ENCODE peak calls at places on chromosomes 13 and 19, in four cellular contexts. One of them, this sample, is unnamed.

GRCh38 chr13:65555973-65556372 is 1674.2 kb downstream of the PCDH9 start:
- DNase-seq in H9: no peak
- DNase-seq in H1: no peak
- DNase-seq in mesendoderm: no peak
- DNase-seq in this sample: no peak

GRCh38 chr19:4851551-4852290 is 15.7 kb downstream of the PLIN3 start:
- DNase-seq in H9: peak
- DNase-seq in H1: peak
- DNase-seq in mesendoderm: peak
- DNase-seq in this sample: peak

GRCh38 chr13:104487006-104487405 is 1420.8 kb upstream of the SLC10A2 start:
- DNase-seq in H9: no peak
- DNase-seq in H1: no peak
- DNase-seq in mesendoderm: no peak
- DNase-seq in this sample: no peak

GRCh38 chr13:44404261-44405139 is 30.9 kb downstream of the SERP2 start:
- DNase-seq in H9: peak
- DNase-seq in H1: no peak
- DNase-seq in mesendoderm: peak
- DNase-seq in this sample: no peak

GRCh38 chr13:111082240-111082639 is 32.9 kb upstream of the ARHGEF7 start:
- DNase-seq in H9: no peak
- DNase-seq in H1: no peak
- DNase-seq in mesendoderm: no peak
- DNase-seq in this sample: no peak

GRCh38 chr19:39412867-39413268 is 399 bp downstream of the PLEKHG2 start:
- DNase-seq in H9: no peak
- DNase-seq in H1: no peak
- DNase-seq in mesendoderm: no peak
- DNase-seq in this sample: no peak

GRCh38 chr13:41691276-41691675 is 233.9 kb downstream of the RGCC start:
- DNase-seq in H9: no peak
- DNase-seq in H1: no peak
- DNase-seq in mesendoderm: no peak
- DNase-seq in this sample: no peak

GRCh38 chr13:41767801-41768200 is 193.1 kb downstream of the VWA8 start:
- DNase-seq in H9: no peak
- DNase-seq in H1: no peak
- DNase-seq in mesendoderm: no peak
- DNase-seq in this sample: peak

GRCh38 chr13:66210677-66211076 is 1019.5 kb downstream of the PCDH9 start:
- DNase-seq in H9: no peak
- DNase-seq in H1: no peak
- DNase-seq in mesendoderm: no peak
- DNase-seq in this sample: peak

GRCh38 chr13:53417601-53418000 is 389.0 kb downstream of the OLFM4 start:
- DNase-seq in H9: no peak
- DNase-seq in H1: no peak
- DNase-seq in mesendoderm: no peak
- DNase-seq in this sample: no peak

GRCh38 chr13:97631158-97631557 is 197.2 kb downstream of the RAP2A start:
- DNase-seq in H9: peak
- DNase-seq in H1: no peak
- DNase-seq in mesendoderm: peak
- DNase-seq in this sample: no peak

GRCh38 chr19:45764947-45765346 is 4.1 kb downstream of the SIX5 start:
- DNase-seq in H9: no peak
- DNase-seq in H1: no peak
- DNase-seq in mesendoderm: peak
- DNase-seq in this sample: no peak

GRCh38 chr19:15680478-15680877 is 7.6 kb downstream of the CYP4F12 start:
- DNase-seq in H9: no peak
- DNase-seq in H1: no peak
- DNase-seq in mesendoderm: no peak
- DNase-seq in this sample: no peak

GRCh38 chr19:30088567-30088966 is 146.5 kb downstream of the URI1 start:
- DNase-seq in H9: no peak
- DNase-seq in H1: no peak
- DNase-seq in mesendoderm: no peak
- DNase-seq in this sample: no peak

GRCh38 chr13:35157143-35157755 is 215.2 kb downstream of the NBEA start:
- DNase-seq in H9: no peak
- DNase-seq in H1: no peak
- DNase-seq in mesendoderm: peak
- DNase-seq in this sample: peak

GRCh38 chr19:52778811-52779210 is 7.8 kb downstream of the ZNF600 start:
- DNase-seq in H9: no peak
- DNase-seq in H1: no peak
- DNase-seq in mesendoderm: no peak
- DNase-seq in this sample: peak

GRCh38 chr13:77952276-77952675 is 33.6 kb upstream of the EDNRB start:
- DNase-seq in H9: no peak
- DNase-seq in H1: no peak
- DNase-seq in mesendoderm: no peak
- DNase-seq in this sample: no peak

GRCh38 chr13:68099616-68100015 is 869.5 kb upstream of the PCDH9 start:
- DNase-seq in H9: no peak
- DNase-seq in H1: no peak
- DNase-seq in mesendoderm: peak
- DNase-seq in this sample: peak

GRCh38 chr13:42883771-42884170 is 102.4 kb downstream of the FAM216B start:
- DNase-seq in H9: no peak
- DNase-seq in H1: no peak
- DNase-seq in mesendoderm: peak
- DNase-seq in this sample: peak

GRCh38 chr19:50679177-50680125 is 30.2 kb downstream of the C19orf81 start:
- DNase-seq in H9: peak
- DNase-seq in H1: no peak
- DNase-seq in mesendoderm: peak
- DNase-seq in this sample: peak

GRCh38 chr19:8373867-8374813 is 10.2 kb downstream of the ANGPTL4 start:
- DNase-seq in H9: no peak
- DNase-seq in H1: no peak
- DNase-seq in mesendoderm: no peak
- DNase-seq in this sample: no peak

GRCh38 chr13:40315416-40316064 is 350.9 kb downstream of the FOXO1 start:
- DNase-seq in H9: no peak
- DNase-seq in H1: no peak
- DNase-seq in mesendoderm: peak
- DNase-seq in this sample: no peak

GRCh38 chr19:17294051-17294891 is 9.0 kb downstream of the ABHD8 start:
- DNase-seq in H9: peak
- DNase-seq in H1: no peak
- DNase-seq in mesendoderm: peak
- DNase-seq in this sample: no peak

DNA sequence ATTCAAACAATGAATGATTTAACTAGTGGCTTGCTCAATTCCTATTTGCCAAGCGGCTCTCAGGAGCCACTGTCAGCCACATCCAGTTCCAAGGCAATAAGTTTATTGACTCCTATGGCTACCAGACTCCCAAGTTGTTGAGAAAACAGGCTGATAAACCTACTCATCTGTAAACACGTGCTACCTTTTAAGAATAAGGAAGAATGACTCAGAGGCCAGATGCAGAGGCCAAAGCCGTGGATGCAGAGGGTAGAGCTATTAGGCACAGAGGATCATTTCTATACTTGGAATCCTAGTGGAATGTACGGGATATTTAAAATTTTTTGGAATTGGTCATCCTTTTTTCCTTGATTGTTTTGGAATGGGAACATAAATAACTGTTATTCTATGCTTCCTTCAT is 1921.1 kb downstream of the OLFM4 start:
- DNase-seq in H9: no peak
- DNase-seq in H1: no peak
- DNase-seq in mesendoderm: no peak
- DNase-seq in this sample: no peak
- H4K5ac ChIP-seq in H9: no peak
- H4K5ac ChIP-seq in H1: no peak
- H4K5ac ChIP-seq in mesendoderm: no peak
- H4K5ac ChIP-seq in this sample: no peak

GRCh38 chr19:618674-619285 is 14.6 kb downstream of the POLRMT start:
- DNase-seq in H9: no peak
- DNase-seq in H1: no peak
- DNase-seq in mesendoderm: no peak
- DNase-seq in this sample: no peak
- H4K5ac ChIP-seq in H9: no peak
- H4K5ac ChIP-seq in H1: no peak
- H4K5ac ChIP-seq in mesendoderm: no peak
- H4K5ac ChIP-seq in this sample: no peak

GRCh38 chr13:113061271-113061625 is 44.3 kb upstream of the F7 start:
- DNase-seq in H9: no peak
- DNase-seq in H1: no peak
- DNase-seq in mesendoderm: no peak
- DNase-seq in this sample: no peak
- H4K5ac ChIP-seq in H9: no peak
- H4K5ac ChIP-seq in H1: no peak
- H4K5ac ChIP-seq in mesendoderm: no peak
- H4K5ac ChIP-seq in this sample: no peak

DNA sequence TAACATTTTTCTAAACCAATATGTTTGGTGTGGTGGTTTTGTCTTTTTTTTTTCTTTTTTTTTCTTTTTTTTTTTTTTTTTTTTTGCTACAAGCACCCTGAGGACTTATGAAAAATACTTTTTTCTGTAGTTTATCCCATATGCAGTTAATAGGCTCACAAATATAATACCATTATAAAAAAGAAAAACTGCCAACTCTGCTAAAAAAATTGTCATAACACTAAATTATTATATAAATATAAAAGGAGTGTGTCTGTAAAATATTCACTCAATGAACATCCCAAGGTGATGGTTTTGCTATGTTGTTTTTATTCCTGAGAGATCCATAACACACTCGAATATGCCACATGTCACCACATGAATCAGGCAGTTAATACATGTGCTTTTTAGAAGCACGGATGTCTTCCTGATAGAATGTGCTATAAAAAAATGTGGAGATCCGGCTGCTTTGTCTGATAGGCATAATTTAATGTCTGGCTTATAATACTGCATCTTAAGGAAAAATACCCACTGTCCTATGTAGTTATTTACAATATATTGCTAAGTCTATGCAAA is 110.7 kb upstream of the ZNF507 start:
- DNase-seq in H9: no peak
- DNase-seq in H1: no peak
- DNase-seq in mesendoderm: no peak
- DNase-seq in this sample: no peak
- H4K5ac ChIP-seq in H9: no peak
- H4K5ac ChIP-seq in H1: no peak
- H4K5ac ChIP-seq in mesendoderm: no peak
- H4K5ac ChIP-seq in this sample: no peak

DNA sequence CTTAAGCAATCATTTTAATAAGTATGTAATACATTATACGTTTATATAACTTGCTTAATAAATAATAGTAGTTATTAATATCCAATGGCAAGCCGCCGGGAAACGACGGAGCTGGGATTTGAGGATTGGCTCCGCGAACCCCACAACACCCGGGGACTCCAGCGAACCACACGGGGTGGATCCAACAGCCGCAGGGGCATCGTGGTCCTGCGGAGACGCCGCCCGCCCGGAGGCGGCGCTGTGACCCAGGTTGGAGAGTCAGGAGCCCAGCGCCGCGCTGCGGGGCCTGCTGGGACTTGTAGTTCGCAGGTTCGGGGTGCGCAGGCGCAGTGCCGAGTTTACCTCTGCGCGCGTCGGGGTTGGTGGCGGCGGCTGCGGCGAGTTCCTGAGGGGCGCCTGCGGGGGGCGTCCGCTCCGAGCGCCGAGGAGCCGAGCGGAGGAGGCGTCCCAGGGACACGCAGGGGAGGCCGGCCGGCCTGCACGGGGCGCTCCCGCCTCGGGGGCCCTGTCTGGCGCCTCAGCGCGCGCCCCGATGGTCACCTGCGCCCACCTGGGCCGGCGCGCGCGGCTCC is at the start of gene ZNF554:
- DNase-seq in H9: peak
- DNase-seq in H1: peak
- DNase-seq in mesendoderm: peak
- DNase-seq in this sample: peak
- H4K5ac ChIP-seq in H9: no peak
- H4K5ac ChIP-seq in H1: no peak
- H4K5ac ChIP-seq in mesendoderm: no peak
- H4K5ac ChIP-seq in this sample: peak

GRCh38 chr13:69579351-69579750 is 528.3 kb upstream of the ATXN8OS start:
- DNase-seq in H9: no peak
- DNase-seq in H1: no peak
- DNase-seq in mesendoderm: peak
- DNase-seq in this sample: no peak
- H4K5ac ChIP-seq in H9: no peak
- H4K5ac ChIP-seq in H1: no peak
- H4K5ac ChIP-seq in mesendoderm: no peak
- H4K5ac ChIP-seq in this sample: no peak

GRCh38 chr19:6279620-6279930 is 200 bp downstream of the MLLT1 start:
- DNase-seq in H9: no peak
- DNase-seq in H1: no peak
- DNase-seq in mesendoderm: no peak
- DNase-seq in this sample: no peak

GRCh38 chr19:6278740-6279619 is 795 bp downstream of the MLLT1 start:
- DNase-seq in H9: no peak
- DNase-seq in H1: no peak
- DNase-seq in mesendoderm: no peak
- DNase-seq in this sample: no peak

GRCh38 chr19:6276447-6276846 is 3.3 kb downstream of the MLLT1 start:
- DNase-seq in H9: no peak
- DNase-seq in H1: no peak
- DNase-seq in mesendoderm: peak
- DNase-seq in this sample: peak

GRCh38 chr19:6279931-6280591 is at the start of gene MLLT1:
- DNase-seq in H9: peak
- DNase-seq in H1: peak
- DNase-seq in mesendoderm: peak
- DNase-seq in this sample: peak

DNA sequence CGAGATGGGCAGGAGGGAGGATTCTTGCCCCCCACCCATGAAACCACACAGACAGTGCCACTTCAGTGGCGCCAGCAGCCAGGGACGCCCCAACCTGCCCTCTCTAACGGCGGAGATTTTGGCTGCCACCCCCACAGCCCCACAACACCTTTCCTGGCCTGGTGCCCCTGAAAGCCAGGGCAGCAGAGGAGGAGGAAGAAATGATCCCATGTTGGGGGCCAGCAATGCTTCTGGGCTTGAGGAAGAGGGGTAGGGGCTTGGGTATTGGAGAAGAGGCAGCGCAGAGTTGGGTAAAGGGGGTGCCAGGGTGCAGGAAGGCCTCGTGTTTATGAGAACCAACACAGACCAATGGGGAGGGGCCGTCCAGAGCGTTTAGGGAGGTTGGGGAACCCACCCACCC is 1.7 kb downstream of the MLLT1 start:
- DNase-seq in H9: no peak
- DNase-seq in H1: no peak
- DNase-seq in mesendoderm: no peak
- DNase-seq in this sample: no peak
- H4K5ac ChIP-seq in H9: no peak
- H4K5ac ChIP-seq in H1: no peak
- H4K5ac ChIP-seq in mesendoderm: no peak
- H4K5ac ChIP-seq in this sample: no peak